ENCODE peak calls at places on chromosomes 4 and X, in four cellular contexts. One of them, this sample, is unnamed.

GRCh38 chrX:39725928-39726619 is 371.7 kb downstream of the BCOR start:
- DNase-seq in cardiac fibroblast: peak; percentile 86
- DNase-seq in HFFc6: peak; percentile 74
- DNase-seq in GM06990: no peak
- DNase-seq in this sample: no peak

GRCh38 chrX:115393271-115393670 is 103.8 kb downstream of the LUZP4 start:
- DNase-seq in GM06990: no peak
- DNase-seq in HFFc6: peak; percentile 36
- DNase-seq in cardiac fibroblast: peak; percentile 83
- DNase-seq in this sample: no peak

GRCh38 chr4:28973591-28974350 is 1746.4 kb upstream of the PCDH7 start:
- DNase-seq in HFFc6: peak; percentile 80
- DNase-seq in GM06990: no peak
- DNase-seq in cardiac fibroblast: no peak
- DNase-seq in this sample: no peak

GRCh38 chr4:10333942-10334341 is 123.3 kb downstream of the ZNF518B start:
- DNase-seq in cardiac fibroblast: no peak
- DNase-seq in HFFc6: no peak
- DNase-seq in GM06990: no peak
- DNase-seq in this sample: no peak

GRCh38 chr4:174454815-174455473 is 67.3 kb downstream of the HPGD start:
- DNase-seq in cardiac fibroblast: no peak
- DNase-seq in HFFc6: no peak
- DNase-seq in GM06990: no peak
- DNase-seq in this sample: no peak

GRCh38 chrX:55488559-55489314 is 911 bp downstream of the USP51 start:
- DNase-seq in GM06990: peak; percentile 73
- DNase-seq in cardiac fibroblast: peak; percentile 44
- DNase-seq in HFFc6: peak; percentile 44
- DNase-seq in this sample: no peak

GRCh38 chr4:53767503-53767902 is 176.2 kb upstream of the LNX1 start:
- DNase-seq in HFFc6: peak; percentile 32
- DNase-seq in cardiac fibroblast: peak; percentile 88
- DNase-seq in GM06990: no peak
- DNase-seq in this sample: peak; percentile 84

GRCh38 chr4:48698029-48698901 is 81.8 kb downstream of the FRYL start:
- DNase-seq in HFFc6: peak; percentile 88
- DNase-seq in GM06990: no peak
- DNase-seq in cardiac fibroblast: peak; percentile 94
- DNase-seq in this sample: peak; percentile 67

GRCh38 chrX:100643212-100643611 is 787 bp upstream of the SRPX2 start:
- DNase-seq in cardiac fibroblast: no peak
- DNase-seq in HFFc6: no peak
- DNase-seq in GM06990: no peak
- DNase-seq in this sample: no peak

GRCh38 chr4:24857996-24858395 is 54.8 kb downstream of the CCDC149 start:
- DNase-seq in cardiac fibroblast: peak; percentile 75
- DNase-seq in GM06990: no peak
- DNase-seq in HFFc6: peak; percentile 81
- DNase-seq in this sample: no peak

GRCh38 chr4:165505991-165506779 is 127.4 kb downstream of the CPE start:
- DNase-seq in cardiac fibroblast: peak; percentile 79
- DNase-seq in GM06990: no peak
- DNase-seq in HFFc6: no peak
- DNase-seq in this sample: peak; percentile 88

GRCh38 chrX:21153503-21153902 is 220.7 kb upstream of the CNKSR2 start:
- DNase-seq in HFFc6: no peak
- DNase-seq in cardiac fibroblast: peak; percentile 49
- DNase-seq in GM06990: no peak
- DNase-seq in this sample: no peak

GRCh38 chr4:177227636-177228035 is 82.0 kb upstream of the NEIL3 start:
- DNase-seq in GM06990: no peak
- DNase-seq in cardiac fibroblast: no peak
- DNase-seq in HFFc6: no peak
- DNase-seq in this sample: no peak

GRCh38 chr4:1050486-1051213 is 39.2 kb downstream of the FGFRL1 start:
- DNase-seq in cardiac fibroblast: peak; percentile 38
- DNase-seq in HFFc6: no peak
- DNase-seq in GM06990: no peak
- DNase-seq in this sample: no peak

GRCh38 chr4:152663203-152664066 is 16.4 kb downstream of the TMEM154 start:
- DNase-seq in GM06990: peak; percentile 72
- DNase-seq in cardiac fibroblast: no peak
- DNase-seq in HFFc6: no peak
- DNase-seq in this sample: no peak

GRCh38 chr4:7863911-7864681 is 75.6 kb downstream of the AFAP1 start:
- DNase-seq in HFFc6: no peak
- DNase-seq in cardiac fibroblast: no peak
- DNase-seq in GM06990: no peak
- DNase-seq in this sample: no peak

GRCh38 chr4:100736651-100737450 is 219.0 kb upstream of the EMCN start:
- DNase-seq in GM06990: peak; percentile 37
- DNase-seq in HFFc6: peak; percentile 90
- DNase-seq in cardiac fibroblast: peak; percentile 92
- DNase-seq in this sample: peak; percentile 60

GRCh38 chr4:127852661-127853060 is 28.0 kb upstream of the PLK4 start:
- DNase-seq in cardiac fibroblast: no peak
- DNase-seq in GM06990: no peak
- DNase-seq in HFFc6: no peak
- DNase-seq in this sample: no peak

GRCh38 chr4:56424697-56425514 is 10.5 kb downstream of the PPAT start:
- DNase-seq in cardiac fibroblast: peak; percentile 61
- DNase-seq in GM06990: no peak
- DNase-seq in HFFc6: no peak
- DNase-seq in this sample: no peak

GRCh38 chr4:5921074-5921473 is 28.2 kb upstream of the CRMP1 start:
- DNase-seq in cardiac fibroblast: no peak
- DNase-seq in GM06990: no peak
- DNase-seq in HFFc6: no peak
- DNase-seq in this sample: no peak

GRCh38 chr4:37803348-37803973 is 23.0 kb upstream of the PGM2 start:
- DNase-seq in HFFc6: peak; percentile 46
- DNase-seq in GM06990: no peak
- DNase-seq in cardiac fibroblast: peak; percentile 83
- DNase-seq in this sample: no peak

GRCh38 chrX:80984118-80984517 is 174.4 kb upstream of the BRWD3 start:
- DNase-seq in cardiac fibroblast: no peak
- DNase-seq in GM06990: no peak
- DNase-seq in HFFc6: no peak
- DNase-seq in this sample: no peak

GRCh38 chr4:26141916-26142638 is 178.7 kb upstream of the RBPJ start:
- DNase-seq in HFFc6: peak; percentile 36
- DNase-seq in cardiac fibroblast: peak; percentile 15
- DNase-seq in GM06990: no peak
- DNase-seq in this sample: no peak

GRCh38 chrX:109519001-109519400 is 17.6 kb upstream of the NXT2 start:
- DNase-seq in GM06990: no peak
- DNase-seq in HFFc6: no peak
- DNase-seq in cardiac fibroblast: no peak
- DNase-seq in this sample: no peak

GRCh38 chr4:42306221-42307109 is 90.8 kb upstream of the SHISA3 start:
- DNase-seq in cardiac fibroblast: peak; percentile 47
- DNase-seq in GM06990: no peak
- DNase-seq in HFFc6: no peak
- DNase-seq in this sample: no peak

GRCh38 chr4:42302348-42302747 is 94.9 kb upstream of the SHISA3 start:
- DNase-seq in GM06990: no peak
- DNase-seq in cardiac fibroblast: peak; percentile 41
- DNase-seq in HFFc6: no peak
- DNase-seq in this sample: no peak
- TF ChIP-seq CTCF in GM06990: peak; percentile 47
- TF ChIP-seq CTCF in cardiac fibroblast: peak; percentile 28
- TF ChIP-seq CTCF in HFFc6: peak; percentile 41
- TF ChIP-seq CTCF in this sample: no peak

DNA sequence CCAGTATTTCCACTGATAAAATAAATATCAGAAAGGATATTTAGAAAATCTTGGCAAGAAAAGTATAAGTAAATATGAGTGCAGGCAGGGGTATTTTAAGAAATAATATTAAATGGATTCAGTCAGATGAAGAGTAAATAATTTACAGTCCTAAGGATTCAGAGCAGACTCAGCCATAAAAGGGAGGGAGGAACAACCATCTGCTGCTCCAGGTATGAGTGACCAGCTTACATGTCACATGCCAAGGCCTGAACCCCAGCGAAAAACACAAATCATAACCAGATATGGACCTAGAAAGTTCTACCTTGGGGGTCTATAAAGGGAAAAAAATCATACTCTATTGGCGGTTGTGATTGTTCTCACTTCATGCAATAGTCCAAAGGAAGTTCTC is 166.8 kb downstream of the COL4A6 start:
- DNase-seq in cardiac fibroblast: no peak
- DNase-seq in GM06990: no peak
- DNase-seq in HFFc6: no peak
- DNase-seq in this sample: no peak
- TF ChIP-seq CTCF in cardiac fibroblast: no peak
- TF ChIP-seq CTCF in GM06990: no peak
- TF ChIP-seq CTCF in HFFc6: no peak
- TF ChIP-seq CTCF in this sample: no peak

DNA sequence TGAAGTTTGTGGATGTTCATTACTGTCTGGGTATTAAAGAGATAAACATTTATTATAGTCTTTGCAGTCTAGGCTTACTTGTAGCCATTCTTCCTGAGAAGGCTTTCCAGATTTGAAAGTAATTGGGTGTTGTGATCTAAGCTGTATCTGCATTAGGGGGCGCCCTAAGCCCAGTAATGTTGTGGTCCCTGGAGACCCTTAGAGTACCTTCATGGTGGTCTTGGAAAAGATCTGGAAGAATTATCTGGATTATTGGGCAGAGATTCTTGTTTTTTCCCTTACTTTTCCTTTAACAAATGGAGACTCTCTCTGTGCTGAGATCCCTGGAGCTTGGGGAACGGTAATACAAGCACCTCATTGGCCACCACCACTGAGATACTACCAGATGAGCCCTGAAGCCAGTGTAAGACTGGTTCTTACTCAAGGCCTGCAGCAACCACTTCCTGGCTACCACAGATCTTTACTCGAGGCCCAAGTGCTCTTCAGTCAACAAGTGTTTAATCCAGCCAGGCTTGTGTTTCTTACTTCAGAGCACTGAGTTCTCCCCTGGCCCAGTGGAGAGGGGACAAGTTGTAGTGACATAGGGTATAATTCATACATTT is 63.1 kb downstream of the RTL3 start:
- DNase-seq in cardiac fibroblast: peak; percentile 18
- DNase-seq in HFFc6: no peak
- DNase-seq in GM06990: no peak
- DNase-seq in this sample: no peak
- TF ChIP-seq CTCF in cardiac fibroblast: peak; percentile 11
- TF ChIP-seq CTCF in HFFc6: peak; percentile 49
- TF ChIP-seq CTCF in GM06990: peak; percentile 29
- TF ChIP-seq CTCF in this sample: peak; percentile 33

GRCh38 chr4:107380836-107381438 is 339.1 kb downstream of the PAPSS1 start:
- DNase-seq in GM06990: no peak
- DNase-seq in HFFc6: peak; percentile 33
- DNase-seq in cardiac fibroblast: no peak
- DNase-seq in this sample: no peak
- TF ChIP-seq CTCF in GM06990: no peak
- TF ChIP-seq CTCF in HFFc6: peak; percentile 77
- TF ChIP-seq CTCF in cardiac fibroblast: no peak
- TF ChIP-seq CTCF in this sample: peak; percentile 37

DNA sequence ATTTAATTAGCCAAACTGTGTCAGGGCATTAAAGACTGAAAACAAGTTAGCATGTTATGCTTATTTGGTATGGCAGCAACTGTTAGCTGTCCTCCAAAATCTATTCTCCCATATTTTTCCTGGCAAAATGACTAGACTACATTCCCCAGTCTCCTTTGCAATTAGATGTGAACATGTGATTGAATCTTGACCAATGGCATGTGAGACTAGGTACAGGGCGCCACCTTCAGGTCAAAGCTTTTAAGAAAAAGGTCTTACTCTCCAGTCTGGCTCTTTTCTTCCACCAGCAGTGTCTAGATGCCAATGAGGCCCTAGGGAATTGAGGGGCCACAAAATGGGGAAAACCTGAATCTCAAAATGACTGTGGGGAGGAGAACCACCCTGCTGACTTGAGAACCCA is 408.2 kb downstream of the SMARCA1 start:
- DNase-seq in cardiac fibroblast: peak; percentile 0
- DNase-seq in GM06990: no peak
- DNase-seq in HFFc6: no peak
- DNase-seq in this sample: no peak
- TF ChIP-seq CTCF in cardiac fibroblast: no peak
- TF ChIP-seq CTCF in GM06990: peak; percentile 43
- TF ChIP-seq CTCF in HFFc6: peak; percentile 18
- TF ChIP-seq CTCF in this sample: no peak

GRCh38 chr4:133149364-133149695 is 236 bp downstream of the PCDH10 start:
- DNase-seq in HFFc6: no peak
- DNase-seq in GM06990: no peak
- DNase-seq in cardiac fibroblast: no peak
- DNase-seq in this sample: no peak

GRCh38 chr4:133147365-133147821 is 1.7 kb upstream of the PCDH10 start:
- DNase-seq in GM06990: no peak
- DNase-seq in HFFc6: no peak
- DNase-seq in cardiac fibroblast: no peak
- DNase-seq in this sample: no peak

GRCh38 chr4:133148690-133149363 is at the start of gene PCDH10:
- DNase-seq in cardiac fibroblast: peak; percentile 96
- DNase-seq in GM06990: peak; percentile 60
- DNase-seq in HFFc6: peak; percentile 97
- DNase-seq in this sample: peak; percentile 54

GRCh38 chr4:133146574-133147198 is 2.4 kb upstream of the PCDH10 start:
- DNase-seq in HFFc6: peak; percentile 57
- DNase-seq in cardiac fibroblast: peak; percentile 66
- DNase-seq in GM06990: no peak
- DNase-seq in this sample: no peak

GRCh38 chr4:133147922-133148689 is 988 bp upstream of the PCDH10 start:
- DNase-seq in GM06990: no peak
- DNase-seq in cardiac fibroblast: peak; percentile 64
- DNase-seq in HFFc6: peak; percentile 54
- DNase-seq in this sample: no peak
- TF ChIP-seq CTCF in GM06990: no peak
- TF ChIP-seq CTCF in cardiac fibroblast: no peak
- TF ChIP-seq CTCF in HFFc6: peak; percentile 24
- TF ChIP-seq CTCF in this sample: no peak

GRCh38 chr4:52704676-52705075 is 45.6 kb upstream of the USP46 start:
- DNase-seq in cardiac fibroblast: peak; percentile 57
- DNase-seq in GM06990: no peak
- DNase-seq in HFFc6: no peak
- DNase-seq in this sample: no peak

GRCh38 chr4:52709155-52709554 is 42.1 kb downstream of the ERVMER34-1 start:
- DNase-seq in GM06990: no peak
- DNase-seq in cardiac fibroblast: no peak
- DNase-seq in HFFc6: no peak
- DNase-seq in this sample: no peak

GRCh38 chr4:52701207-52701606 is 42.1 kb upstream of the USP46 start:
- DNase-seq in GM06990: no peak
- DNase-seq in HFFc6: no peak
- DNase-seq in cardiac fibroblast: no peak
- DNase-seq in this sample: no peak

GRCh38 chr4:52704133-52704532 is 45.0 kb upstream of the USP46 start:
- DNase-seq in GM06990: no peak
- DNase-seq in HFFc6: no peak
- DNase-seq in cardiac fibroblast: peak; percentile 42
- DNase-seq in this sample: no peak
- TF ChIP-seq CTCF in GM06990: no peak
- TF ChIP-seq CTCF in HFFc6: no peak
- TF ChIP-seq CTCF in cardiac fibroblast: no peak
- TF ChIP-seq CTCF in this sample: no peak

GRCh38 chrX:23908219-23909003 is 605 bp downstream of the CXorf58 start:
- DNase-seq in cardiac fibroblast: no peak
- DNase-seq in HFFc6: no peak
- DNase-seq in GM06990: no peak
- DNase-seq in this sample: no peak
- TF ChIP-seq CTCF in cardiac fibroblast: peak; percentile 25
- TF ChIP-seq CTCF in HFFc6: peak; percentile 17
- TF ChIP-seq CTCF in GM06990: peak; percentile 62
- TF ChIP-seq CTCF in this sample: peak; percentile 29

This sample was measured in AG09319.